ENCODE peak calls at places on chromosomes 4 and X, in nine cellular contexts. S is OCI-LY7, K is GM23338, H is left ventricle myocardium inferior, N is HL-60, M is AG04449, W is kidney epithelial cell, Z is GM12865, T is brain microvascular endothelial cell. G is an unnamed sample.

GRCh38 chr4:186829740-186830449 is 106.2 kb upstream of the FAT1 start:
- DNase-seq in S (no peak), W (peak; percentile 47), K (no peak), T (peak; percentile 95), N (no peak), M (peak; percentile 80), Z (peak; percentile 22), H (no peak), G (no peak)

GRCh38 chr4:173494013-173494970 is 35.7 kb downstream of the HAND2 start:
- DNase-seq in Z (peak; percentile 85), T (peak; percentile 59), K (peak; percentile 96), H (peak; percentile 39), N (peak; percentile 52), S (peak; percentile 77), W (no peak), M (no peak), G (no peak)

GRCh38 chr4:144575181-144575580 is 70.8 kb upstream of the HHIP start:
- DNase-seq in K (peak; percentile 23), M (no peak), W (no peak), H (no peak), N (no peak), S (no peak), Z (peak; percentile 40), T (no peak), G (no peak)

GRCh38 chr4:57114973-57115372 is 4.8 kb upstream of the IGFBP7 start:
- DNase-seq in N (no peak), Z (no peak), H (no peak), K (no peak), M (no peak), T (no peak), W (no peak), S (no peak), G (no peak)

GRCh38 chr4:54877006-54877405 is 219.2 kb downstream of the KIT start:
- DNase-seq in H (no peak), S (no peak), M (no peak), T (peak; percentile 74), Z (no peak), W (no peak), K (no peak), N (no peak), G (no peak)

GRCh38 chrX:97638621-97639020 is 754.9 kb downstream of the RPA4 start:
- DNase-seq in K (no peak), T (no peak), W (no peak), Z (no peak), S (no peak), H (no peak), N (no peak), M (no peak), G (no peak)

GRCh38 chr4:59612235-59612634 is 1587.9 kb upstream of the ADGRL3 start:
- DNase-seq in H (no peak), N (no peak), Z (no peak), K (no peak), W (peak; percentile 31), S (no peak), T (peak; percentile 65), M (no peak), G (no peak)

GRCh38 chrX:155745792-155746191 is 133.0 kb upstream of the TMLHE start:
- DNase-seq in Z (no peak), K (no peak), N (no peak), W (peak; percentile 12), S (no peak), H (no peak), M (no peak), T (no peak), G (no peak)

GRCh38 chr4:82739292-82740190 is 59.1 kb downstream of the SCD5 start:
- DNase-seq in T (peak; percentile 66), M (no peak), N (peak; percentile 47), Z (peak; percentile 82), K (peak; percentile 85), W (no peak), S (peak; percentile 71), H (peak; percentile 63), G (peak; percentile 27)

GRCh38 chr4:91366561-91366960 is 937.2 kb upstream of the GRID2 start:
- DNase-seq in M (no peak), Z (no peak), N (no peak), T (no peak), S (no peak), W (no peak), H (no peak), K (no peak), G (no peak)

GRCh38 chrX:17182317-17182716 is 192.7 kb upstream of the NHS start:
- DNase-seq in M (no peak), T (no peak), N (no peak), K (no peak), Z (no peak), H (no peak), S (no peak), W (no peak), G (no peak)

GRCh38 chr4:3807861-3808521 is 41.8 kb downstream of the ADRA2C start:
- DNase-seq in S (no peak), N (no peak), M (no peak), W (no peak), K (peak; percentile 38), Z (no peak), H (no peak), T (no peak), G (no peak)

GRCh38 chr4:157170321-157170720 is 50.2 kb upstream of the GRIA2 start:
- DNase-seq in K (no peak), S (no peak), M (no peak), T (no peak), H (no peak), N (no peak), W (no peak), Z (no peak), G (no peak)

DNA sequence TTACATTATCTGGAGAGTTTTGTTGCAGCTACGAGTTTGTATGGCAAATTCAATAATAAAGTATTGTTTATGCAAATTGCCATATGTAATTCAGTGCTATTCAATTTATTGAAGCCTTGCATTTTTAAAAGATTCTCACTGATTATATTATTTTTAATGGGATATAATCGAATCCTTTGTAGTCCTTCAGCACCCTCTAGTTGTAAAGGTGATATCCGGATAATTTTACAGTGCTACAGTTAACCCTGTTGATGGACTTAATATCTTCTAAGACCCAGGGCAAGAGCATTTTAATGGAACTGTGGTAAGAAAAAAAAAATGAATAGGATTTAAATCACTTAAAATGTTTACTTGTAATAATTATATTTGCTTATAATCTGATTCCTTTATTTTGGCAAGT is 48.5 kb upstream of the GRIA2 start:
- DNase-seq in T (no peak), H (no peak), Z (no peak), S (no peak), M (no peak), W (no peak), K (no peak), N (no peak), G (no peak)
- TF ChIP-seq CTCF in T (peak; percentile 19), H (peak; percentile 23), Z (no peak), S (no peak), M (peak; percentile 10), W (peak; percentile 36), K (peak; percentile 44), N (no peak), G (no peak)

DNA sequence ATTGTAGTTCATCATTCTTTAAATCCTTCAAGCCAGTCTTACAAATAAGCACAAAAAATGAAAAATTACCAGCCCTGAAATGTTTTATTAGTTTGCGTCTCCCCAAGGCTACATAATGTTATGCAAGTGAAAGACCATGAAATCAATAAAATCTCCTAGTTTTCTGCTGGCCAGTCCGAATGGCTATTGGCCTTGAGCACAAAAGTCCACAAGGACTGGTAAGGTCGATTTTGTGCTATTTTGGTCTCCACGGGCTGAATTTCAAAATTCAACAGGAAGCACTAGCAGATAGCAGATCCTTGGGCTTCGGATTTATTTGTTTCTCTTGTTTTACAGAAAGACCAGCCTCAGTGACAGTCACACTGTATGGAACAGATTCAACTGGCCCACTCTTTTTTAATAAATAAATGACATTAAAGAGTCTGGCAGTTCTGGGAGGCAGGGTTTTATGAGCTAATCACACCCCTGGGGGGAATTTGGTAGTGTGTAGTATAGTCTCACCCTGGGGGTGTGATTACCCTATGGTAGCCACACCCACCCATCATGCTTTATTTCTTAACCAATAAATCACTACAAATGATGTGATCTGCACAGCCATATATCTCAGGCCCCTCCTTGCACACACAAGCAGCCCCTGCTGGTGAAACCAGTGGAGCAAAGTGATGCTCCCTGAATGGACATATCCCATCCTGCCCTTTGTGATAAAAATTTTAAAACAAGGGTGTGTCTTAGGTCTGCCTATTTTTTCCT is 51.1 kb upstream of the TMEM33 start:
- DNase-seq in S (no peak), Z (no peak), M (no peak), T (no peak), W (no peak), K (no peak), N (no peak), H (no peak), G (no peak)
- TF ChIP-seq CTCF in S (no peak), Z (no peak), M (no peak), T (peak; percentile 38), W (no peak), K (peak; percentile 19), N (no peak), H (no peak), G (no peak)

DNA sequence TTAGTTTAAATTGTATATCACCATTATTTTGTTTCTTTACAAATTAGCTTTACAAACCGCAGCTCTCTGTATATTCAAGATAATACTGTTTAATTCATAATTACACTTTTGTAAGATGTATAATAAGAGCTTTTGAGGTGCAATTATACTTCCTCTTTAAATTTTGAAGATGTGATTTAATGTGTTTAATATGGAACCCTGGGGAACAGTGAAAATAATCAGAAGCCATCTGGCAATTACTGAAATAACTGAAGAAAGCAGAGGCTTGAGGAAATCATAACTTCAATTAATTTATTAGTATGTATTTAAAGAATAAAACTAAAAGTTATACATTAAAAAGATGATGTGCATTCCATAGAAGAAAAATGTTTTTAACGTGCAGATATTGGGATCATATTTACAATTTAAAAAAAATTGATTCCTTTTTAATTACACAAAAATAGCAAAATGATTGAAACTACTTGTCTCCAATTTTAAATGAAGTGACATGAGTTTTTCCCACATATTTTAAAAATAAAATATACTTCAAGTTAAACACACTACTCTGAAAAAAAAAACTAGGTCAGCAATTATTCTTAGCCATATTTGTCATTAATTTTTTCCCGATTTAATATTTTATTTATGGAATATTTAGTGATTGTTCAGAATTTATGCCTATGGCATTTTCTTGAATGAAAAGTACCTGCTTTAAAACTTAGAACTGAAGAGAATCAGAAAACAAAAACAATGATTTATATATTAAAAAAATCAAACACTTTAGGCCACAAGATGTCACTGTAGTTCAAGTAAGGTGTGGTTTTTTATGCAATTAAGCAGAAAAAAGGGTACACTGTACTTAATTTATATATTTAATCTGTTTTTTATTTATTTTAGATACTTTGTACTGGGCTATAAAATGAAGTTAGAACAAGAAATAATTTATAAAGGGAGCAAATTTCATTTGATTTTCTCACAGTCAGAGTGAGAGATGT is 942.7 kb upstream of the NDST4 start:
- DNase-seq in S (peak; percentile 8), H (no peak), M (no peak), N (no peak), T (no peak), Z (peak; percentile 8), K (peak; percentile 35), W (no peak), G (no peak)
- TF ChIP-seq CTCF in S (peak; percentile 72), H (no peak), M (no peak), N (no peak), T (no peak), Z (no peak), K (no peak), W (peak; percentile 28), G (no peak)

DNA sequence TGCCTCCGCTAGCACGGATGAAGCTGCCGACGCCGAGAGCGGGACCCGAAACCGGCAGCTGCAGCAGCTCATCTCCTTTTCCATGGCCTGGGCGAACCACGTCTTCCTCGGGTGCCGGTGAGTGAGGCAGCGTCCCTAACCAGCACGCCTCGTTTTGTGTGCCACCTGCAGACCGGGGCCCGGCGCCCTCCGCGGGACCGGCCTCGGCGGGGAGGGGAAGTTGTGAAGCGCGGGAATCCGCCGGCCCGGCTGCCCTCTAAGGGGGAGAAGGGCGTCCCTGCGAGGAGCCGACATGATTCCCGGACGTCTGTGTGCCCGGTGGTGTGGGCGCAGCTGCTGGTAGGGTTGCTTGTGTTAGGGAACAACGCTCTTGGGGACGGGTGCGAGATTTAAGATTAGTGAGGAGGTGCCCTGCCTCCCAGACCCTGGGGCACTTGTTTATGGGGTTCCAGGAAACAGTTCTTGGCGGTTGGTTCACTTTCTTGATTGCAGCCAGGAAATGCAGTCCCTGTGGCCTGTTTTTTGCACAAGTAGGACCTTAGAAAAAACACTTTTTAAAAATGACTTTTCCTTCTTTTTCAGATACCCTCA is 612 bp downstream of the CDKN2AIP start:
- DNase-seq in T (no peak), K (peak; percentile 63), W (no peak), S (peak; percentile 75), N (no peak), Z (no peak), H (peak; percentile 45), M (no peak), G (no peak)
- TF ChIP-seq CTCF in T (no peak), K (no peak), W (no peak), S (no peak), N (no peak), Z (no peak), H (no peak), M (no peak), G (no peak)

G was measured in activated B cell treated with CpG ODN at 0.5 μM for 24 hours.